ENCODE peak calls at places on chromosomes 1 and 21, in eight cellular contexts. C is progenitor cell of endocrine pancreas; E is bronchial epithelial cell; S is lower leg skin; B is HT-29; V is neural crest cell; Y is CD4-positive, alpha-beta memory T cell; M is NCI-H748 treated with DMSO at 0.1 percent for 48 hours. D is an unnamed sample.

GRCh38 chr1:183995322-183996035 is 42.0 kb downstream of the COLGALT2 start:
- DNase-seq in C (no peak), E (peak; percentile 32), S (no peak), B (no peak), V (no peak), Y (no peak), M (no peak), D (no peak)

GRCh38 chr1:1776672-1777393 is 1.4 kb downstream of the NADK start:
- DNase-seq in C (no peak), E (no peak), S (no peak), B (peak; percentile 26), V (no peak), Y (no peak), M (no peak), D (no peak)

GRCh38 chr1:67532452-67533216 is 102.4 kb upstream of the SERBP1 start:
- DNase-seq in C (no peak), E (peak; percentile 90), S (no peak), B (peak; percentile 84), V (peak; percentile 5), Y (peak; percentile 25), M (peak; percentile 60), D (peak; percentile 47)

GRCh38 chr1:156198831-156199349 is 5.0 kb downstream of the SLC25A44 start:
- DNase-seq in C (no peak), E (no peak), S (no peak), B (no peak), V (no peak), Y (no peak), M (no peak), D (no peak)

GRCh38 chr1:209363112-209363511 is 220.4 kb upstream of the CAMK1G start:
- DNase-seq in C (no peak), E (peak; percentile 59), S (no peak), B (peak; percentile 80), V (no peak), Y (no peak), M (no peak), D (no peak)

GRCh38 chr21:36516271-36516670 is 36.3 kb upstream of the CLDN14 start:
- DNase-seq in C (no peak), E (no peak), S (no peak), B (no peak), V (no peak), Y (no peak), M (no peak), D (no peak)

GRCh38 chr1:164953815-164954214 is 394.8 kb downstream of the PBX1 start:
- DNase-seq in C (no peak), E (no peak), S (no peak), B (no peak), V (no peak), Y (no peak), M (no peak), D (no peak)

GRCh38 chr1:208536176-208536575 is 292.0 kb upstream of the PLXNA2 start:
- DNase-seq in C (no peak), E (no peak), S (no peak), B (no peak), V (no peak), Y (no peak), M (no peak), D (no peak)

GRCh38 chr1:234114648-234115307 is 210.3 kb downstream of the SLC35F3 start:
- DNase-seq in C (no peak), E (peak; percentile 69), S (no peak), B (peak; percentile 52), V (peak; percentile 39), Y (peak; percentile 36), M (peak; percentile 24), D (peak; percentile 75)

D was measured in NCI-H2227 treated with DMSO at 0.1 percent for 48 hours.